ENCODE peak calls at places on chromosome 20, in nine cellular contexts. Y, H, W, U, L, F, A, S and N are unnamed samples.

GRCh38 chr20:51695574-51696303 is 72.5 kb downstream of the ATP9A start:
- DNase-seq in S (no peak), F (no peak), L (no peak), W (peak; percentile 33), U (no peak), H (no peak), Y (peak; percentile 46), A (no peak), N (no peak)

GRCh38 chr20:1033751-1034419 is 31.8 kb upstream of the RSPO4 start:
- DNase-seq in L (no peak), A (no peak), U (no peak), S (no peak), H (no peak), W (no peak), F (no peak), Y (no peak), N (no peak)

GRCh38 chr20:50294164-50295088 is 103.8 kb downstream of the CEBPB start:
- DNase-seq in H (no peak), W (peak; percentile 53), L (no peak), A (no peak), S (no peak), F (no peak), Y (peak; percentile 57), U (no peak), N (no peak)

GRCh38 chr20:7841291-7841966 is 98.8 kb downstream of the HAO1 start:
- DNase-seq in Y (peak; percentile 70), U (no peak), L (no peak), A (no peak), F (no peak), H (no peak), S (no peak), W (no peak), N (no peak)

GRCh38 chr20:8131598-8132014 is 460 bp upstream of the PLCB1 start:
- DNase-seq in W (no peak), S (no peak), L (no peak), A (no peak), H (peak; percentile 15), U (peak; percentile 24), F (no peak), Y (no peak), N (no peak)

GRCh38 chr20:7571521-7572065 is 368.7 kb downstream of the HAO1 start:
- DNase-seq in Y (no peak), H (no peak), F (no peak), S (no peak), A (no peak), L (no peak), W (no peak), U (no peak), N (no peak)

GRCh38 chr20:50636601-50637539 is 54.5 kb downstream of the RIPOR3 start:
- DNase-seq in L (no peak), S (no peak), F (no peak), A (peak; percentile 75), H (no peak), Y (no peak), W (peak; percentile 40), U (no peak), N (no peak)

GRCh38 chr20:33835773-33836172 is 24.6 kb downstream of the CHMP4B start:
- DNase-seq in A (no peak), U (no peak), F (no peak), W (no peak), Y (no peak), L (peak; percentile 46), S (peak; percentile 53), H (no peak), N (peak; percentile 64)

GRCh38 chr20:33709398-33709797 is 10.7 kb downstream of the PXMP4 start:
- DNase-seq in H (no peak), F (no peak), A (no peak), S (no peak), Y (no peak), U (no peak), L (no peak), W (no peak), N (no peak)

GRCh38 chr20:61120595-61121515 is 131.2 kb upstream of the CDH4 start:
- DNase-seq in F (no peak), U (peak; percentile 46), Y (peak; percentile 92), S (no peak), W (peak; percentile 67), A (peak; percentile 74), L (peak; percentile 41), H (no peak), N (no peak)

GRCh38 chr20:56575157-56575556 is 42.1 kb downstream of the FAM209B start:
- DNase-seq in Y (no peak), S (no peak), F (no peak), A (no peak), H (no peak), U (no peak), L (no peak), W (no peak), N (no peak)
- H3K27ac ChIP-seq in Y (no peak overlapping the region), S (no peak overlapping the region), F (peak overlapping the region; percentile 35), A (no peak overlapping the region), H (no peak overlapping the region), U (no peak overlapping the region), L (no peak overlapping the region), W (no peak overlapping the region), N (no peak overlapping the region)

DNA sequence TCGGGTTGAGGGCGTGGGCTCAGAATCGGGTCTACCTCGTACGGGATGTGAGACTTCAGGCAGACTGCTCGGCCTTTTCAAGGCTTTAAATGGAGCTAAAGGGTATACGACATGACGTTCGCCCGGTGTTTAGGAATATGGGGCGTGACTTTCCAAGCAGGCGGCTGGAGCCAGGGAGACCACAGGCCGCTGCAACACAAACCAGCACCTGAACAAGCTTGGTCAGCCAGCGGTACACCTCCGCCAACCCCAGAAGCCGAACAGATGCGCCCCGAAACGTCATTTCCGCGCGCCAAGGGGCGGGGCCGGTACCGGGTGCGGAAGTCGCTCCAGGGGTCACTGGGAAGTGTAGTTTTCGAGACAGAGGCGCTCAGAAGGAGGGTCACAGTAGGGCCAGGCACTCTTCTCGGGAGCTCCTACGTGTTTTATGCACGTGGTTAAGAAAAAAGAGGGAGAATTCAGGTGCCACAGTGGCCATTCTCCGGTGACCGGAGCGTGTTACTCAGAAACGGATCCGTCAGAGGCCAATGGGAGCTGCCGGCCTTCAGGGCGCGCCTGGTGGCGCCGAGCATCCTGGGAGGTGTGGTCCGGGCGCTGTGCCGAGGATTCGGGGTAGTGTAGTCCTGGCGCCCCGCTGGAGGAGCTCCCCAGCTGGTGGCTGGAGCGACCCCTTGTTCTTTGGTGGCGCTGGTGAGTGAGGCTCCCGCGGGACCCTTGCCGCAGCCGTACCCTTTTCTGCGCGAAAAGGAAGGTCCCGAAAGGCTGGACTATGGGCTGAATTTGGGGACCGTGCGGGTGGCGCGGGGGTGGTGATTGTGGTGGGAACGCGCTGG is at the start of gene ZNF133:
- DNase-seq in W (peak; percentile 96), F (peak; percentile 66), U (peak; percentile 97), L (peak; percentile 95), A (peak; percentile 98), Y (peak; percentile 96), S (peak; percentile 98), H (peak; percentile 93), N (peak; percentile 96)
- TF ChIP-seq CTCF in W (peak; percentile 75), F (no peak), U (no peak), L (no peak), A (no peak), Y (no peak), S (no peak), H (no peak), N (no peak)

GRCh38 chr20:35277531-35278395 is at the start of gene MMP24OS:
- DNase-seq in H (peak; percentile 81), A (peak; percentile 93), U (peak; percentile 95), L (peak; percentile 90), W (no peak), Y (peak; percentile 89), S (peak; percentile 94), F (peak; percentile 25), N (peak; percentile 85)
- TF ChIP-seq POLR2A in H (peak; percentile 88), A (peak; percentile 66), U (peak; percentile 96), L (peak; percentile 96), W (no peak), Y (peak; percentile 90), S (peak; percentile 96), F (peak; percentile 85), N (peak; percentile 94)

DNA sequence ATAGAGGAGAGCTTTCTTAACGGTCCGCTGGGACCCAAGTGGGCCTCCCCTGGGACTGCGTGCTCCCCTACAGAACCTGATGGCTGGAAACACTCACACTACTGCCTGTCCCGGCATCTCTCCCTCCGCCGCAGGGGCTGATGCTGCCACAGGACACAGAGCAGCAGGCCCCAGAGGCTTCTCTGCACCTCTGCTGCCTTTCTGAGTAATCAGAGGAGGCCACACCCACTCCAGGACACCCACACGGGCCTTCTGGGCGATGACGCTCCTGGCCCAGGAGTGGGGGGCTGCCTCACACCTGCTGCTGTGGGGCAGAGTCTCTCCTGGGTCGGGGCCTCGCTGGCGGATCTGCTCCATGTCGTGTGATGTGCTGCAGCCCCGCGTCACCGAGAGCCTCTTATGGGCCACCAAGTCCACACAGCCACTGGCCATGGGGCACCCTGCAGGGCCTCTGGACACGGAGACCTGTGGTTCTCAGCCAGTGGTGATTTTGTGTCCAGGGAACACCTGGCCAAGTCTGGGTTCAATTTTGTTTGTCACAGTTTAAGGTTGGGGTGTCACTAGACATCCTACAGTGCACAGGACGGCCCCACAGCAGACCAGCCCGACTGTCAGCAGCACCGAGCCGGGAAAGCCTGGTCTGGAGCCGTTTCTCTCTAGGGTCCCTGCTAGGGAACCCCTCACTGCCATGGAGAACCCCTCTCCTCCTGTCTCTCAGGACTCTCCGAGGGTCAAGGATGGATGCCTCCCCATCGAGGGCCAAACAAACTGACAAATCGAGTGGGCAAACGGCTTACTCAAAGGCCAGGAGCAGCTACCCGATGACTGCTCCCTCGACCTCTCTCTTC is 16.0 kb upstream of the STX16 start:
- DNase-seq in Y (no peak), A (no peak), U (no peak), L (no peak), W (no peak), S (no peak), H (no peak), F (no peak), N (peak; percentile 21)
- H3K27ac ChIP-seq in Y (no peak overlapping the region), A (no peak overlapping the region), U (no peak overlapping the region), L (no peak overlapping the region), W (no peak overlapping the region), S (peak overlapping the region; percentile 57), H (peak overlapping the region; percentile 57), F (no peak overlapping the region), N (peak overlapping the region; percentile 17)

DNA sequence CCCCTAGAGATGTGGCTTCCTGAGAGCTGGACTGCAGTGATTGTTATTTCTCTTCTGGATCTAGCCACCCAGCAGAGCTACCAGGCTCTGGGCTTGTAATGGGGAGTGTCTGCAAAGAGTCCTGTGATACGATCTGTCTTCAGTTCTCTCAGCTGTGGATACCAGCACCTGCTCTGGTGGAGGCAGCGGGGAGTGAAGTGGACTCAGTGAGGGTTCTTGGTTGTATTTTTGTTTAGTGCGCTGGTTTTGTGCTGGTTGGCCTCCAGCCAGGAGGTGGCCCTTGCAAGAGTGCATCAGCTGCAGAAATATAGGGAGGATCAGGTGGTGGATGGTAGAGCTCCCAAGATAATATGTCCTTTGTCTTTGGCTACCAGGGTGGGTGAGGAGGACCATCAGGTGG is 33.7 kb downstream of the PAX1 start:
- DNase-seq in H (no peak), S (no peak), U (no peak), A (no peak), Y (no peak), W (no peak), F (no peak), L (no peak), N (no peak)
- TF ChIP-seq CTCF in H (no peak), S (no peak), U (no peak), A (no peak), Y (no peak), W (no peak), F (no peak), L (no peak), N (no peak)